ENCODE peak calls at places on chromosomes 1 and 21, in four cellular contexts. One of them, this sample, is unnamed.

GRCh38 chr1:166489670-166490436 is 323.1 kb upstream of the FAM78B start:
- DNase-seq in IMR-90: no peak
- DNase-seq in GM12891: no peak
- DNase-seq in endothelial cell of umbilical vein: no peak
- DNase-seq in this sample: peak; percentile 12

GRCh38 chr1:201946224-201946908 is at the start of gene LMOD1:
- DNase-seq in IMR-90: peak; percentile 98
- DNase-seq in GM12891: no peak
- DNase-seq in endothelial cell of umbilical vein: peak; percentile 83
- DNase-seq in this sample: peak; percentile 56

GRCh38 chr1:171916315-171916771 is 75.0 kb downstream of the DNM3 start:
- DNase-seq in IMR-90: no peak
- DNase-seq in GM12891: no peak
- DNase-seq in endothelial cell of umbilical vein: no peak
- DNase-seq in this sample: no peak

GRCh38 chr1:226653311-226653921 is 85.7 kb downstream of the ITPKB start:
- DNase-seq in IMR-90: no peak
- DNase-seq in GM12891: no peak
- DNase-seq in endothelial cell of umbilical vein: no peak
- DNase-seq in this sample: no peak

GRCh38 chr1:112818990-112819689 is 104.0 kb upstream of the PPM1J start:
- DNase-seq in IMR-90: peak; percentile 91
- DNase-seq in GM12891: no peak
- DNase-seq in endothelial cell of umbilical vein: peak; percentile 95
- DNase-seq in this sample: no peak

GRCh38 chr1:50955116-50955515 is 5.0 kb downstream of the FAF1 start:
- DNase-seq in IMR-90: no peak
- DNase-seq in GM12891: no peak
- DNase-seq in endothelial cell of umbilical vein: no peak
- DNase-seq in this sample: no peak

GRCh38 chr1:50047916-50048694 is 24.4 kb upstream of the AGBL4 start:
- DNase-seq in IMR-90: no peak
- DNase-seq in GM12891: no peak
- DNase-seq in endothelial cell of umbilical vein: no peak
- DNase-seq in this sample: no peak

GRCh38 chr1:61174060-61174788 is 91.9 kb downstream of the NFIA start:
- DNase-seq in IMR-90: no peak
- DNase-seq in GM12891: no peak
- DNase-seq in endothelial cell of umbilical vein: no peak
- DNase-seq in this sample: no peak

GRCh38 chr21:43720539-43721224 is 1.8 kb downstream of the PDXK start:
- DNase-seq in IMR-90: no peak
- DNase-seq in GM12891: no peak
- DNase-seq in endothelial cell of umbilical vein: no peak
- DNase-seq in this sample: no peak

GRCh38 chr1:40450491-40451237 is 388 bp downstream of the ZFP69B start:
- DNase-seq in IMR-90: peak; percentile 93
- DNase-seq in GM12891: no peak
- DNase-seq in endothelial cell of umbilical vein: peak; percentile 67
- DNase-seq in this sample: peak; percentile 40

GRCh38 chr1:13983393-13983792 is 283.4 kb downstream of the PRDM2 start:
- DNase-seq in IMR-90: no peak
- DNase-seq in GM12891: no peak
- DNase-seq in endothelial cell of umbilical vein: no peak
- DNase-seq in this sample: no peak

GRCh38 chr1:220905650-220906560 is 26.7 kb downstream of the HLX start:
- DNase-seq in IMR-90: no peak
- DNase-seq in GM12891: no peak
- DNase-seq in endothelial cell of umbilical vein: no peak
- DNase-seq in this sample: no peak

GRCh38 chr1:109620396-109620817 is 770 bp downstream of the AMPD2 start:
- DNase-seq in IMR-90: peak; percentile 62
- DNase-seq in GM12891: no peak
- DNase-seq in endothelial cell of umbilical vein: no peak
- DNase-seq in this sample: peak; percentile 66

GRCh38 chr1:19074361-19074901 is 118.0 kb upstream of the IFFO2 start:
- DNase-seq in IMR-90: no peak
- DNase-seq in GM12891: no peak
- DNase-seq in endothelial cell of umbilical vein: no peak
- DNase-seq in this sample: no peak

GRCh38 chr1:232558974-232559373 is 71.0 kb downstream of the SIPA1L2 start:
- DNase-seq in IMR-90: no peak
- DNase-seq in GM12891: no peak
- DNase-seq in endothelial cell of umbilical vein: peak; percentile 78
- DNase-seq in this sample: no peak

GRCh38 chr21:41559658-41560599 is 52.0 kb upstream of the TMPRSS2 start:
- DNase-seq in IMR-90: no peak
- DNase-seq in GM12891: no peak
- DNase-seq in endothelial cell of umbilical vein: no peak
- DNase-seq in this sample: no peak

GRCh38 chr1:239169276-239169675 is 217.1 kb upstream of the CHRM3 start:
- DNase-seq in IMR-90: no peak
- DNase-seq in GM12891: no peak
- DNase-seq in endothelial cell of umbilical vein: no peak
- DNase-seq in this sample: no peak

GRCh38 chr21:43287111-43287973 is 118.5 kb downstream of the CRYAA start:
- DNase-seq in IMR-90: no peak
- DNase-seq in GM12891: no peak
- DNase-seq in endothelial cell of umbilical vein: no peak
- DNase-seq in this sample: no peak

GRCh38 chr1:2271134-2271785 is 43.1 kb downstream of the SKI start:
- DNase-seq in IMR-90: no peak
- DNase-seq in GM12891: no peak
- DNase-seq in endothelial cell of umbilical vein: no peak
- DNase-seq in this sample: no peak

GRCh38 chr1:117029690-117030089 is 28.1 kb downstream of the CD101 start:
- DNase-seq in IMR-90: no peak
- DNase-seq in GM12891: no peak
- DNase-seq in endothelial cell of umbilical vein: no peak
- DNase-seq in this sample: no peak

GRCh38 chr1:117860906-117861610 is 68.4 kb downstream of the GDAP2 start:
- DNase-seq in IMR-90: peak; percentile 92
- DNase-seq in GM12891: no peak
- DNase-seq in endothelial cell of umbilical vein: no peak
- DNase-seq in this sample: no peak

GRCh38 chr1:104933846-104934245 is 1184.1 kb downstream of the AMY1C start:
- DNase-seq in IMR-90: no peak
- DNase-seq in GM12891: no peak
- DNase-seq in endothelial cell of umbilical vein: no peak
- DNase-seq in this sample: no peak

GRCh38 chr1:220594356-220594755 is 66.4 kb downstream of the MARK1 start:
- DNase-seq in IMR-90: peak; percentile 33
- DNase-seq in GM12891: no peak
- DNase-seq in endothelial cell of umbilical vein: peak; percentile 29
- DNase-seq in this sample: no peak

GRCh38 chr1:234609528-234610042 is 393 bp downstream of the IRF2BP2 start:
- DNase-seq in IMR-90: no peak
- DNase-seq in GM12891: no peak
- DNase-seq in endothelial cell of umbilical vein: no peak
- DNase-seq in this sample: no peak

GRCh38 chr1:66671472-66671871 is 80.8 kb upstream of the DYNLT5 start:
- DNase-seq in IMR-90: no peak
- DNase-seq in GM12891: no peak
- DNase-seq in endothelial cell of umbilical vein: no peak
- DNase-seq in this sample: no peak

GRCh38 chr1:236281286-236282158 is at the start of gene ERO1B:
- DNase-seq in IMR-90: peak; percentile 90
- DNase-seq in GM12891: peak; percentile 72
- DNase-seq in endothelial cell of umbilical vein: peak; percentile 95
- DNase-seq in this sample: peak; percentile 80
- TF ChIP-seq POLR2A in IMR-90: peak; percentile 66
- TF ChIP-seq POLR2A in GM12891: peak; percentile 97
- TF ChIP-seq POLR2A in endothelial cell of umbilical vein: peak; percentile 21
- TF ChIP-seq POLR2A in this sample: peak; percentile 88

GRCh38 chr1:156500847-156501686 is 492 bp upstream of the MEF2D start:
- DNase-seq in IMR-90: peak; percentile 96
- DNase-seq in GM12891: peak; percentile 88
- DNase-seq in endothelial cell of umbilical vein: peak; percentile 94
- DNase-seq in this sample: peak; percentile 96
- TF ChIP-seq POLR2A in IMR-90: peak; percentile 86
- TF ChIP-seq POLR2A in GM12891: peak; percentile 55
- TF ChIP-seq POLR2A in endothelial cell of umbilical vein: peak; percentile 70
- TF ChIP-seq POLR2A in this sample: peak; percentile 71

DNA sequence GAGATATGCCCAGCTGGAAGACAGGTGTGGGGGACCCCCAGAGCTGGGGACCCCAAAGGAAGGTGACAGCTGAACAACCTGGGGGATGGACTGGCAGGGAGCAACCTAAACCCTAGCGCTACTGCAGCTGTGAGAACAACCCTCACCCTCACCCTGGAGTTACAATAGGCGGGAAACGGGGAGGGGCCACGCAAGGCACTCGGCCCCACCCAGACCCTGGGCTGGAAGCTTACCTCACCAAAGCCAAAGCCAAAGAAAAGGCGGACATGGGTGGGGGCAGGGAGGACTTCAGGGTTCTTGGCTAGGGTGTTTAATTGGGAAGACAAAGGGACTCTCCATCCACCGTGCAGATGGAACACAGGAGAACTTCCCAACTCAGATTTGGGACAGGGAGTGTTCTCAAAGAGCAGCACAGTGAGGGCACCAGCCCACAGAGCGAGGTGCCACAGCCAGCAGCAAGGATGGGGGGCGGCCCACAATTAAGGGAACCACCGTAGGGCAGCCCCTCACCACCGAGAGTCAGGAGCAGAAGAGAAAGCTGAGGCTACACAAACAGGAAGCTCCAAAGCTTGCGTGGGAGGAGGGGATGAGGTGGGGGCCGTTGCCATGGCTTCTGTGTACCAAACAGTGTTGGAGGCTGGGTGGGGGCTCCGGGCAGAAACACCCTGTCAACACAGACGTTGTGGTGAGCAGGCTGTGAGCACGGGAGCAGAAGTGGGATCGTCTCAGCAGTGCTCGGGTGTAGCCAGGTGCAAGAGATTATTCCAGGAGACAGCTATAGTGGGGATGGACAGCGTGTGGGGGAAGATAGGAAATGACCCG is 1.9 kb downstream of the TAGLN2 start:
- DNase-seq in IMR-90: peak; percentile 83
- DNase-seq in GM12891: no peak
- DNase-seq in endothelial cell of umbilical vein: peak; percentile 95
- DNase-seq in this sample: peak; percentile 92
- TF ChIP-seq POLR2A in IMR-90: peak; percentile 81
- TF ChIP-seq POLR2A in GM12891: peak; percentile 75
- TF ChIP-seq POLR2A in endothelial cell of umbilical vein: no peak
- TF ChIP-seq POLR2A in this sample: peak; percentile 67

GRCh38 chr1:9244501-9245229 is 10.1 kb downstream of the H6PD start:
- DNase-seq in IMR-90: no peak
- DNase-seq in GM12891: no peak
- DNase-seq in endothelial cell of umbilical vein: no peak
- DNase-seq in this sample: no peak

GRCh38 chr1:9240914-9241820 is 6.6 kb downstream of the H6PD start:
- DNase-seq in IMR-90: no peak
- DNase-seq in GM12891: no peak
- DNase-seq in endothelial cell of umbilical vein: no peak
- DNase-seq in this sample: no peak

GRCh38 chr1:9239622-9240401 is 5.2 kb downstream of the H6PD start:
- DNase-seq in IMR-90: peak; percentile 68
- DNase-seq in GM12891: peak; percentile 72
- DNase-seq in endothelial cell of umbilical vein: peak; percentile 78
- DNase-seq in this sample: peak; percentile 61

GRCh38 chr1:9242338-9242969 is 7.9 kb downstream of the H6PD start:
- DNase-seq in IMR-90: no peak
- DNase-seq in GM12891: no peak
- DNase-seq in endothelial cell of umbilical vein: no peak
- DNase-seq in this sample: no peak

DNA sequence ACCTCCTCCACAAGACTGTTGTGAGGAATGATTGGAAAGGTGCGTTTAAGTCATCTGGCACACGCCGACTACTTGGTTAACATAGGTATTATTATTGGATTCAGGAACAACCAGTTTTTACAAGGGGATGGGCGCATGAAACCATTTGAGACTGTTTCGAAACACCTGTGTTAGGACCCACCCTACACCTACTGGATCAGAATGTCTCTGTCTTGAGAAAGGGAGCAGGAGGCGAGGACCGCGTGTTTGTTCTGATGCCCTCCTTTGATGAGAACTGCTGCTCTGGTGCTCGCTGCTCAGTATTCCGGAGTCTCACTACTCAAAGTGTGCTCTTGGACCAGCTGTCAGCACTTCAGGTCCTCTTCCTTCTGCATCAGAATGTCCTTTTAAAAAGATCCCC is 7.3 kb downstream of the H6PD start:
- DNase-seq in IMR-90: no peak
- DNase-seq in GM12891: no peak
- DNase-seq in endothelial cell of umbilical vein: no peak
- DNase-seq in this sample: no peak
- TF ChIP-seq POLR2A in IMR-90: no peak
- TF ChIP-seq POLR2A in GM12891: no peak
- TF ChIP-seq POLR2A in endothelial cell of umbilical vein: no peak
- TF ChIP-seq POLR2A in this sample: no peak

DNA sequence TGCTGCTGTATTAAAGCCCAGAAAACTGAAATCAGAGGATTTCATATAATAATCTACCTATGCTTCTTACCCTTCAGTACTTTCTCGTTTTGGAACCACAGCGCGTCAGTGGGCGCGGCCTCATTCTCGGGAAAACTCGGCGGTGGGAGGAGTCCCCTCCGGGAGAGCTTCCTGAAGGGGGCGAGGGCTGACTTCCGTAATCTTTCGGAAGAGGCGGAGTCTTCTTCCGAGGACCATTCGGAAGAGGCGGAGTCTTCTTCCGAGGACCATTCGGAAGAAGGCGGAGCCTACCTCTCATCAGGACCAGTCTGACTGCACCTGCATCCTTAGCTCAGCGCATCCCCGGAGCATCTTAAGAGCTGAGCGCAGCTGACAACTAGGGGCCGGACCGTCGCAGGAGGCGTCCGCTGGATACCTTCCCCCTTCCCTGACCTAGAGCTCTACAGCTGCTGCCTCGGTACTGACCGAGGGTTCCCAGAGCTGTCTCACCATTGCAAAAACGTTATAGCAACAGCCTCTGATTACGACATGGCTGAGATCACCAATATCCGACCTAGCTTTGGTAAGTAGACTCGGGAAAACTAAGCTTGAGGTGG is at the start of gene SYT11:
- DNase-seq in IMR-90: peak; percentile 94
- DNase-seq in GM12891: peak; percentile 65
- DNase-seq in endothelial cell of umbilical vein: peak; percentile 95
- DNase-seq in this sample: peak; percentile 80
- TF ChIP-seq POLR2A in IMR-90: no peak
- TF ChIP-seq POLR2A in GM12891: peak; percentile 42
- TF ChIP-seq POLR2A in endothelial cell of umbilical vein: no peak
- TF ChIP-seq POLR2A in this sample: no peak

GRCh38 chr1:8627728-8628127 is 189.7 kb downstream of the RERE start:
- DNase-seq in IMR-90: no peak
- DNase-seq in GM12891: no peak
- DNase-seq in endothelial cell of umbilical vein: no peak
- DNase-seq in this sample: no peak

GRCh38 chr1:8632092-8632491 is 185.3 kb downstream of the RERE start:
- DNase-seq in IMR-90: no peak
- DNase-seq in GM12891: no peak
- DNase-seq in endothelial cell of umbilical vein: no peak
- DNase-seq in this sample: no peak

GRCh38 chr1:8631163-8631562 is 186.3 kb downstream of the RERE start:
- DNase-seq in IMR-90: peak; percentile 10
- DNase-seq in GM12891: no peak
- DNase-seq in endothelial cell of umbilical vein: no peak
- DNase-seq in this sample: no peak

GRCh38 chr1:8625981-8626898 is 191.2 kb downstream of the RERE start:
- DNase-seq in IMR-90: peak; percentile 98
- DNase-seq in GM12891: no peak
- DNase-seq in endothelial cell of umbilical vein: no peak
- DNase-seq in this sample: peak; percentile 3

GRCh38 chr1:8629241-8630091 is 188.0 kb downstream of the RERE start:
- DNase-seq in IMR-90: peak; percentile 76
- DNase-seq in GM12891: peak; percentile 20
- DNase-seq in endothelial cell of umbilical vein: no peak
- DNase-seq in this sample: no peak
- TF ChIP-seq POLR2A in IMR-90: no peak
- TF ChIP-seq POLR2A in GM12891: peak; percentile 7
- TF ChIP-seq POLR2A in endothelial cell of umbilical vein: no peak
- TF ChIP-seq POLR2A in this sample: no peak

This sample was measured in H54.